ENCODE peak calls at places on chromosomes 6 and 20, in nine cellular contexts. P is stimulated activated CD4-positive, alpha-beta T cell treated with anti-CD3 and anti-CD28 coated beads, Interleukin-2, amount 100 ng/mL, for 48 hours; T is GM13977; I is IMR-90; S is tibial artery; N is activated T-cell treated with anti-CD3 and anti-CD28 coated beads, Interleukin-2, amount 50 U/mL, for 48 hours; O is NB4; F is NCI-H1417 treated with DMSO at 0.1 percent for 48 hours; Y is NAMALWA. Q is an unnamed sample.

GRCh38 chr6:130047440-130047995 is 29.1 kb downstream of the L3MBTL3 start:
- DNase-seq in O (no peak), P (no peak), S (no peak), N (no peak), I (peak), F (no peak), T (no peak), Y (no peak), Q (no peak)

GRCh38 chr6:1170793-1171192 is 141.1 kb upstream of the FOXQ1 start:
- DNase-seq in O (no peak), T (no peak), I (no peak), S (no peak), F (no peak), Y (no peak), N (no peak), P (no peak), Q (peak)

GRCh38 chr6:43436577-43437282 is 9.4 kb downstream of the ABCC10 start:
- DNase-seq in Y (no peak), P (no peak), T (no peak), F (no peak), S (no peak), I (peak), O (no peak), N (no peak), Q (peak)

GRCh38 chr6:169205176-169206160 is 48.2 kb downstream of the THBS2 start:
- DNase-seq in Y (no peak), N (no peak), F (no peak), O (no peak), S (no peak), T (no peak), I (peak), P (no peak), Q (no peak)

GRCh38 chr6:38020593-38020992 is 201.1 kb downstream of the ZFAND3 start:
- DNase-seq in F (peak), T (no peak), P (no peak), N (no peak), Y (no peak), I (no peak), S (no peak), O (no peak), Q (no peak)

GRCh38 chr6:167680605-167681149 is 146.0 kb upstream of the AFDN start:
- DNase-seq in T (no peak), S (peak), I (no peak), P (no peak), O (no peak), F (no peak), Y (no peak), N (no peak), Q (no peak)

GRCh38 chr6:163249651-163250101 is 164.8 kb upstream of the QKI start:
- DNase-seq in N (no peak), I (no peak), O (peak), T (no peak), P (no peak), F (no peak), Y (no peak), S (no peak), Q (peak)

GRCh38 chr6:122184260-122184934 is 215.1 kb upstream of the HSF2 start:
- DNase-seq in N (no peak), P (no peak), S (no peak), O (peak), T (no peak), F (no peak), Y (peak), I (peak), Q (no peak)

GRCh38 chr20:21396921-21397340 is 395 bp downstream of the NKX2-4 start:
- DNase-seq in O (no peak), Y (no peak), F (no peak), I (no peak), S (no peak), T (peak), P (no peak), N (peak), Q (no peak)

GRCh38 chr20:32820000-32820697 is 395 bp downstream of the MAPRE1 start:
- DNase-seq in Y (peak), N (no peak), P (peak), F (peak), O (peak), T (peak), S (no peak), I (peak), Q (peak)

Q was measured in RPMI8226.